ENCODE peak calls at places on chromosome 15, in four cellular contexts. J is A549, K is coronary artery, N is PC-3. Z is an unnamed sample.

GRCh38 chr15:25169318-25169717 is 214.5 kb downstream of the SNRPN start:
- DNase-seq in N (no peak), K (peak), J (no peak), Z (no peak)

GRCh38 chr15:101489633-101490407 is at the start of gene PCSK6:
- DNase-seq in N (no peak), J (peak), K (peak), Z (no peak)

GRCh38 chr15:43531018-43531667 is 13.7 kb downstream of the MAP1A start:
- DNase-seq in N (no peak), J (no peak), K (no peak), Z (no peak)

GRCh38 chr15:57375827-57376694 is at the start of gene CGNL1:
- DNase-seq in K (no peak), J (peak), N (peak), Z (no peak)

GRCh38 chr15:31062310-31062964 is 39.1 kb downstream of the TRPM1 start:
- DNase-seq in N (no peak), K (no peak), J (no peak), Z (no peak)

GRCh38 chr15:95522533-95522932 is 808.0 kb upstream of the NR2F2 start:
- DNase-seq in N (peak), K (no peak), J (no peak), Z (no peak)

GRCh38 chr15:68683551-68683950 is 104.8 kb downstream of the CORO2B start:
- DNase-seq in J (no peak), N (no peak), K (peak), Z (no peak)

GRCh38 chr15:23073890-23074631 is 34.7 kb upstream of the TUBGCP5 start:
- DNase-seq in N (peak), K (no peak), J (no peak), Z (no peak)

GRCh38 chr15:60539881-60540613 is 61.1 kb upstream of the ICE2 start:
- DNase-seq in N (no peak), J (no peak), K (no peak), Z (no peak)

GRCh38 chr15:29937956-29938355 is 115.7 kb upstream of the TJP1 start:
- DNase-seq in K (no peak), N (peak), J (no peak), Z (no peak)

GRCh38 chr15:38267416-38268022 is 14.9 kb downstream of the SPRED1 start:
- DNase-seq in J (no peak), K (no peak), N (peak), Z (no peak)

GRCh38 chr15:93087825-93088199 is 1.2 kb downstream of the RGMA start:
- DNase-seq in J (peak), K (no peak), N (peak), Z (peak)

GRCh38 chr15:92627014-92627413 is 28.6 kb downstream of the FAM174B start:
- DNase-seq in K (no peak), N (no peak), J (no peak), Z (no peak)

GRCh38 chr15:100712226-100712625 is 109.8 kb downstream of the ASB7 start:
- DNase-seq in K (peak), N (no peak), J (no peak), Z (no peak)

GRCh38 chr15:82079736-82080135 is 33.9 kb upstream of the MEX3B start:
- DNase-seq in K (no peak), J (no peak), N (no peak), Z (no peak)

GRCh38 chr15:60374628-60375081 is 23.1 kb downstream of the ANXA2 start:
- DNase-seq in K (peak), N (peak), J (peak), Z (no peak)

GRCh38 chr15:48987142-48987541 is 23.4 kb upstream of the SHC4 start:
- DNase-seq in K (no peak), J (no peak), N (no peak), Z (no peak)

GRCh38 chr15:62506217-62506805 is 341.2 kb upstream of the C2CD4B start:
- DNase-seq in J (peak), K (no peak), N (peak), Z (no peak)

GRCh38 chr15:75891895-75892294 is 11.8 kb upstream of the FBXO22 start:
- DNase-seq in J (no peak), K (no peak), N (peak), Z (no peak)

GRCh38 chr15:55407631-55407948 is 569 bp downstream of the CCPG1 start:
- DNase-seq in J (peak), N (no peak), K (no peak), Z (no peak)

GRCh38 chr15:68300115-68300940 is 22.8 kb downstream of the FEM1B start:
- DNase-seq in N (no peak), K (peak), J (no peak), Z (no peak)

GRCh38 chr15:43239732-43240491 is 19.1 kb upstream of the EPB42 start:
- DNase-seq in N (peak), J (no peak), K (peak), Z (no peak)

GRCh38 chr15:68542771-68543544 is 35.8 kb upstream of the CORO2B start:
- DNase-seq in N (peak), J (peak), K (peak), Z (no peak)

GRCh38 chr15:62928996-62929350 is 113.6 kb upstream of the TPM1 start:
- DNase-seq in J (peak), K (no peak), N (peak), Z (no peak)

GRCh38 chr15:85142324-85142723 is 160.7 kb downstream of the PDE8A start:
- DNase-seq in K (no peak), J (no peak), N (peak), Z (no peak)

GRCh38 chr15:46091860-46092450 is 457.1 kb downstream of the SQOR start:
- DNase-seq in J (peak), N (peak), K (no peak), Z (no peak)

DNA sequence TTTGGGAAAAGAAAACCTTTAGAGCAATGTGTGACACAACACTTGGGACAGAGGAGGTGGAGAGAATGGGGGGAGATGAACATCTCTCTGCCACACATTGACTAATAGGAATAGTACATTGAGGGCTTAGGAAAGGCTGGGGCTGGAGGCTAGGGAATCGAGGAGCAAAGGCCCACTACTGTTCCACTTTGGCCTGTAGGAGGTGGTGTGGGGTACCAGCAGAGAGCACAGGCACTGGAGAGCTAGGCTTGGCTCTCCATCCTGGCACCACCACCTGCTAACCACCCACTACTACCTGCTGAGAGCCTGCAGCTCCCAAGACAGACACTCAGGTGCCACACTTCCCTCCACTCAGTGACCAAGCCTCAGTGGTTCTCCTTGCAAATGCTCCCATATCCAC is 19.4 kb downstream of the CCDC32 start:
- DNase-seq in J (no peak), K (no peak), N (no peak), Z (no peak)
- TF ChIP-seq CTCF in J (no peak), K (no peak), N (peak), Z (peak)

DNA sequence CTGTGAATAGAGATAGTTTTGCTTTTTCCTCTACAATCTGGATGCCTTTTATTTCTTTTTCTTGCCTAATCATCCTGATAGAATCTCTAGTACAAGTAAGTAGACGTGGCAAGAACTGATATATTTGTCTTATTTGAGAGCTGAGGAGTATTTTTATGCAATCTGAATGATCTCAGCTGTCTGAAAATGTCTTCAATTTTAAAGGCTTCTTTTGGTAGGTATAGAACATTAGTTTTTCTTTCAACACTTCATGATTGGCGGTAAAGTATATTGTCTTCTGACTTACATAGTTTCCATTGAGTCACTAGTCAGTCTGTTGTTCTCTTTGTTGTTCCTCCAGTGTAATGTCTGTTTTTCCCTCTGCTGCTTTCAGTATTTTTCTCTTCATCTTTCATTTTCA is 31.3 kb downstream of the MGA start:
- DNase-seq in J (no peak), N (no peak), K (no peak), Z (no peak)
- H3K4me3 ChIP-seq in J (no peak), N (no peak), K (no peak), Z (no peak)

GRCh38 chr15:90305932-90306331 is 40.5 kb downstream of the NGRN start:
- DNase-seq in K (no peak), N (no peak), J (no peak), Z (no peak)

GRCh38 chr15:90307661-90308060 is 42.2 kb downstream of the NGRN start:
- DNase-seq in N (no peak), J (no peak), K (peak), Z (no peak)

GRCh38 chr15:90301901-90302300 is 36.4 kb downstream of the NGRN start:
- DNase-seq in N (no peak), K (no peak), J (no peak), Z (no peak)

GRCh38 chr15:90309050-90309449 is 43.0 kb upstream of the ZNF774 start:
- DNase-seq in J (no peak), N (no peak), K (no peak), Z (no peak)

GRCh38 chr15:90306560-90306959 is 41.1 kb downstream of the NGRN start:
- DNase-seq in N (no peak), K (no peak), J (no peak), Z (peak)
- TF ChIP-seq CTCF in N (no peak), K (no peak), J (no peak), Z (no peak)

GRCh38 chr15:33126559-33127290 is 67.8 kb downstream of the FMN1 start:
- DNase-seq in K (no peak), J (peak), N (peak), Z (no peak)
- H3K4me3 ChIP-seq in K (no peak), J (no peak), N (no peak), Z (no peak)

DNA sequence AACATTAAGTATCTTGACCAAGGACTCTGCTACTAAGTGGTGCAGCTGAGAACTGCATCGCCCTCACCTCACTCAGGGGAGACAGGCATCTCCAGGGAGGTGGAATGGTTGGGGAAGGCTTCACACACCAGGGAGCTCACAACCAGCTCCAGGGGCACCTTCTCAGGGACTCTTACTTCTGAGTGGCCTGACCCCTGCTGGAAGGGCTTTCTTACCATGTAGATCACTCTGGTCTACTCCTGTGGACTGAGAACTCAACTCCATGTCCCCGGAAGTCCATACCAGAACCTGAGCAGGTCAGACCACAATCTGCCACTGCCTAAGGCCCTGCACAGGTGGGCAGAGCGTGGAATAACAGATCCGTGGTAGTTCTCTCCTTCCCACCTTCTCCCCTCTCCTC is 140.5 kb downstream of the TLE3 start:
- DNase-seq in N (no peak), J (no peak), K (no peak), Z (no peak)
- TF ChIP-seq CTCF in N (peak), J (no peak), K (no peak), Z (peak)

GRCh38 chr15:66405007-66405406 is 18.3 kb downstream of the MAP2K1 start:
- DNase-seq in K (no peak), N (no peak), J (no peak), Z (no peak)
- H3K4me3 ChIP-seq in K (no peak), N (no peak), J (no peak), Z (no peak)

DNA sequence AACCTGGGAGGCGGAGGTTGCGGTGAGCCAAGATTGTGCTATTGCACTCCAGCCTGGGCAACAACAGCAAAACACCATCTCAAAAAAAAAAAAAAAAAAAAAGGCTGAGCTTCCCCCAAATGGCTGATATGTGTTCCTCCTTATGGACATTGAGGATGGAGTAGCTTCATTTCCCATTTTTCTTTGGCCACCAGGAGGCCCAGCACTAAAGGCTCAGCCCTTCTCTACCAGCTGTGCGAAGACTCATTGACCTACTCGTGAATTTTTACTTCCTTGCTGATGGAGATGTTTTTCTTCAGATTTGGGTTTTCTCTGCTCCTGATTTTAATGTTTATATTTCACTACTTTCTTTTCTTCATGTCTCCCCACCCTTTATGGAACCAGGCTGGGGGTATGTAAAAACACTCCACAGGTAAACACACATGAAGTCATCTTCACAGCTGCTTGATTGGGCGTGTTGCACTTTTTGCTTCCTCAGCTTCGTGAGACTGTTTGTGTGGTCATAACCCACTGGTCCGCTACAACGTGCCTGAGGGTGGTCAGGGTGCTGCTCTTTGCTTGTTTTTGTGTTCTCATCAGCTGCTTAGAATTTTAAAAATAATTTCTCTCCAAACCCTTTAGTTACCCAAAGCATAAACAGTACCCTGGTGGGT is 13.5 kb downstream of the SEMA4B start:
- DNase-seq in N (peak), K (no peak), J (peak), Z (no peak)
- TF ChIP-seq CTCF in N (peak), K (no peak), J (peak), Z (peak)